ENCODE peak calls at places on chromosomes 12 and 14, in five cellular contexts. R is PC-3, K is neural progenitor cell, M is GM23338, P is GM23248. E is an unnamed sample.

GRCh38 chr14:54344445-54344844 is 52.4 kb upstream of the CDKN3 start:
- DNase-seq in K (no peak), P (no peak), R (no peak), M (no peak), E (no peak)

GRCh38 chr12:105092336-105092735 is 8.1 kb upstream of the ALDH1L2 start:
- DNase-seq in K (peak; percentile 29), P (no peak), R (peak; percentile 46), M (peak; percentile 97), E (no peak)

GRCh38 chr12:103680591-103681065 is 93.6 kb downstream of the STAB2 start:
- DNase-seq in M (no peak), P (peak; percentile 22), R (no peak), K (no peak), E (no peak)

GRCh38 chr14:57822081-57822480 is 43.8 kb downstream of the SLC35F4 start:
- DNase-seq in K (no peak), M (no peak), P (no peak), R (no peak), E (no peak)

GRCh38 chr14:91252901-91253794 is 8.6 kb upstream of the GPR68 start:
- DNase-seq in M (peak; percentile 88), P (peak; percentile 70), R (peak; percentile 33), K (peak; percentile 84), E (peak; percentile 40)

GRCh38 chr12:123237646-123238329 is 4.6 kb downstream of the MTRFR start:
- DNase-seq in R (peak; percentile 89), P (peak; percentile 87), M (peak; percentile 79), K (peak; percentile 53), E (peak; percentile 71)

GRCh38 chr12:52195065-52195730 is 3.4 kb upstream of the KRT80 start:
- DNase-seq in R (peak; percentile 44), M (no peak), P (no peak), K (peak; percentile 65), E (no peak)

GRCh38 chr14:51849095-51849494 is 11.3 kb upstream of the GNG2 start:
- DNase-seq in P (peak; percentile 76), R (peak; percentile 52), K (no peak), M (no peak), E (no peak)

GRCh38 chr12:40921563-40922163 is 229.4 kb downstream of the CNTN1 start:
- DNase-seq in P (peak; percentile 51), R (peak; percentile 60), K (peak; percentile 33), M (peak; percentile 56), E (peak; percentile 37)

GRCh38 chr14:59325906-59326305 is 137.4 kb downstream of the DAAM1 start:
- DNase-seq in R (no peak), P (peak; percentile 72), M (no peak), K (no peak), E (no peak)

GRCh38 chr12:116502141-116502725 is 56.9 kb upstream of the MAP1LC3B2 start:
- DNase-seq in R (no peak), P (no peak), M (no peak), K (no peak), E (no peak)

DNA sequence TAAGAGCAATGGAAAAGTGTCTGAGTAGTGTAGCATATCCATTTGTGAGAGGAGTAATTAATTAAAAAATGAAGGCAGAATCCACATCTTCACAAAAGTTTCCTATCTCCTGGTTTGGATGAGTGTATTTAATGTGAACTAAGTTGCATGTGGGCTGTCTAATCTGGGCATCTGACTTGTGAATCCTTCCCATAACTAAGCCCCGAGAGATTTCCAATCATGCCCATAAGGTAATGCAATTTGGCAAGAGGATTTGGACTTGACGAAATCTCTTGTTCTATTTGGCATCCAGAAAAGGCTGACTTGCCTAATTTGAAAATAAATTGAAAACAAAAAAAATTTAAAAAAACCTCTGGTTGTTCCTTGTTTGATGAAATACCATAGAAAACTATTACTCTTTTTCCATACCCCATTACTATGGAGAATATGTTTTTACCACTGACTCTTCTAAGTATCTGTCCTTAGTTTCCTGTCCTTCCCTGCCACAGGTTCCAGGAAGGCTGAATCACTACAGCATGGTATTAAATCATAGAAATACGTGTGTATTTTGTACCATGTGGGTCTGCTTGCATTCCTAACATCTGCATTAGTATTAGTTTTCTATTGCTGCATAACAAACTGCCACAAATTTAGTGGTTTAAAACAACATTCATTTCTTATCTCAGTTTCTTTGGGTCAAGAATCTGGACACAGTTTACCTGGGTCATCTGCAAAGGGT is 48.4 kb downstream of the ETV6 start:
- DNase-seq in K (no peak), M (no peak), P (peak; percentile 90), R (peak; percentile 43), E (no peak)
- TF ChIP-seq EZH2phosphoT487 in K (no peak), M (no peak), P (no peak), R (no peak), E (no peak)

DNA sequence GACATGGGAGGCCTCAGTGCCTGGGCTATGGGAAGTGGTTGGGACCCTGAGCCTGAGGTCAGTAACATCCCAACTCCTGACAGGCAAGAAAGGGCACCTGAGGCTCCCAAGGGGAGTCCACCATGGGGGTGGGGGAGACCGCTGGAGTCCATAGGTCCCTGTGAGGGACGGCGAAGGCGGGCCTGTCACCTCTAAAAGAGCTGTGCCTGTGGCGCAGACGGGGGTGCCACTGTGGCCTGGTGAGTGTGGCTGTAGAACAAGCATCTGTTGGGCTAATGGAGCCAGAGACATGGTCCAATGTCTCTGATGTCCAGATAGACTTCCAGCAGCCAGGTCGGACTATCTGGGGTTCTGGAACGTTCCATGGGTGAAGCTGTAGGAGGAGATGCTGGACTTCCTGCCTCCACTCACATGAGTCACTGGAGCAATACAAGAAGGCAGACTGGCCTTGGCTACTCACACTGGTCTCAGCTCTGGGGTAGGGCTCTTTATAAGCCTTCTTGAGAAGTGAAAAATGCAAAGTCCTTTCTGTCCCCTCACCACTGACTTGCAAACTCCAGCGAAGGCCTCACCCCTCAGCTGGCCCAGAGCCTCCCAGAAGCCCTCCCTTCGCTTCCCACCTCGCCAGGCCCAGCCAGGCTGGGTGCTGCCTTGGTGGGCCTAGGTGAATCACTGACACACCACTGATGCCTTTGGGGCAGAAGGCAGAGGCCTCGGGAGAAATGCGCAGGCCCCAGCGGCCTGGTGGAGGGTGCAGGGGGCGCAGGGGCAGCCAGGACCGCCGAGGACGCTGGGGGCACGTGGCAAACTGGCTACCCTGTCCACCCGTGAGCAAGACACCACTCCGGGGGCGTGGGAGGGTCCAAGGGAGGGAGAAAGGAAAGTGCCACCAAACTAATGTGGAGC is 1.1 kb upstream of the TRAF3 start:
- DNase-seq in P (peak; percentile 90), M (peak; percentile 40), R (peak; percentile 61), K (no peak), E (no peak)
- H3K27ac ChIP-seq in P (peak overlapping the region; percentile 61), M (no peak overlapping the region), R (peak overlapping the region; percentile 39), K (no peak overlapping the region), E (no peak overlapping the region)

DNA sequence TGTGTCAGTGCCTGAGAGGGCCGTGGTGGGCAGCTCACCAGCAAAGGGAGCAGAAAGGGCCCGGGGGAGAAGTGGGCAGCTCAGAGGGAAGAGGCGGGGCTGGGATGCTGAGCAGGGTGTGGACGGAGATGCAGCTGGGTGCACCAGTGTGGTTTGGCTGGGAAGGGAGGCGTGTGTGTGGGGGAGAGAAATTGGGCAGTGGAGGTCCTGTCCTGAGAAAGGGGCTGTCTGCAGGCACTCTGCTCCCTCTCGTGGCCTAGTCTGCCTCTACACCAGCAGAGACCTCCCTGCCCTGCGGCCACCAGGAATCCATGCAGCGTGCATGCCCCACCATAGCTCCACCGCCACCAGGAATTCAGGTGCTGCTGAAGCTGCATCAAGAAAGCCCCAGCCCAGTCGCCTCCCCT is 6.4 kb downstream of the TMEM121 start:
- DNase-seq in P (peak; percentile 56), R (no peak), K (peak; percentile 45), M (peak; percentile 8), E (peak; percentile 74)
- H3K4me1 ChIP-seq in P (no peaks in the 10 kb centered on the region), R (peaks cover 13% of the 10 kb centered on the region), K (no peaks in the 10 kb centered on the region), M (no peaks in the 10 kb centered on the region), E (peaks cover 46% of the 10 kb centered on the region)

DNA sequence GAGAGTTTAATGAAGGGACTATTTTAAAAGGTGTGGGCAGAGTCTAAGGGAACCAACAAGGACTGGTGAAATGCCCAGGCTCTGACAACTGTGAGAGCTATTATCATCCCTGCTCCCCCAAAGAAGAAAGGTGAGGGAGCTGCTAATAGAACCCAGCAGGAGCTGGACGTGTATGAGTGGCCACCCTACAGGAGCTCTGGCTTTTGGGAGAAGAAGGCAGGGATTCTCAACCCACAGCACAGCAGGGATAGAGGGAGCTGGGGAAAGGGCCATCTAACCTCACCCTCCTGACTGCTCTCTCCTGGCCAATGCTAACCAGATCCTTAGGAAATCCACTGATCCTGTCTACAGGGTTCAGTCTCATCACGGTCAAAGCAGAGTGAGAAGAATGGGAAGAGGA is 57.1 kb downstream of the GRIN2B start:
- DNase-seq in R (no peak), K (no peak), M (no peak), P (no peak), E (no peak)
- TF ChIP-seq EZH2phosphoT487 in R (no peak), K (no peak), M (no peak), P (no peak), E (no peak)

DNA sequence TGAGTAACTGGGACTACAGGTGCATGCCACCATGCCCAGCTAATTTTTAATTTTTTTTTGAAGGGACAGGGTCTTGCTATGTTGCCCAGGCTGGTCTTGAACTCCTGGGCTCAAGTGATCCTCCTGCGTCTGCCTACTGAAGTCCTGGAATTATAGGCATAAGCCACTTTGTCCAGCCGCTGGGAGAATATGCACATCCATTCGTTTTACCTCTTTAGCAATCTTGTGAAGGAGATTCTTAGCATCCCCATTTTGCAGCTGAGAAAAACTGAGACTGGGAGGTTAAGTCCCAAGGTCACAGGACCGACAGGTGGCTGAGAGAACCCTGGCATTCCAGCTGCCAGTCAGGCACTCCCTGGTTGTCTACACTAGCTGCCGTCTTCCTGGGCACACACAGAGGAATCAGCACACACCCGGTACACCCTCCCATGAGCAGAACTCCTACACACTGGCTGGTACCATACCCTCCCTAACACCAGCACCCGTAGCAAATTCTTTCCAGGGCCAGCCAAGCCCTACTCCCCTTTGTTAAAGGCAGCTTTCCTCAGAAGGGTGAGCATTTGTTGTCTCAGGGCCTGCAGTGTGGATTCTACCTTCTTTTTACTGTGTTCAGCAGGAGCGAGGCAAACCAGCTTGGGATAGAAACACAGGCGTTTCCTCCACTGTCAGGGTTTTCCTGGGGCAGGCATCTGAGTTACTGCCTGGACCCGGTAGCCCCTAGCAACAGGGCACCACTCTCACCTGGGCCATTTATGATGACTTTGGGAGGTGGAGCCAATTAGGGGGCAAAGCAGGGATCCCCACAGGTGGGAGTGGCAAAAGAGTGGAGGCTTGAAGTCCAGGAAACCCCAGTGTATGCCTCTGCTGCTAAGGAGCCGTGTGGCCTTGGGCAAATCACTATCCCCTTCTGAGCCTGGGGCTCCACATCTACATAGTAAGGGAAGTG is 70.2 kb downstream of the IRF2BPL start:
- DNase-seq in M (peak; percentile 44), R (no peak), K (no peak), P (no peak), E (no peak)
- H3K27ac ChIP-seq in M (peak overlapping the region; percentile 98), R (peak overlapping the region; percentile 35), K (no peak overlapping the region), P (peak overlapping the region; percentile 39), E (no peak overlapping the region)

DNA sequence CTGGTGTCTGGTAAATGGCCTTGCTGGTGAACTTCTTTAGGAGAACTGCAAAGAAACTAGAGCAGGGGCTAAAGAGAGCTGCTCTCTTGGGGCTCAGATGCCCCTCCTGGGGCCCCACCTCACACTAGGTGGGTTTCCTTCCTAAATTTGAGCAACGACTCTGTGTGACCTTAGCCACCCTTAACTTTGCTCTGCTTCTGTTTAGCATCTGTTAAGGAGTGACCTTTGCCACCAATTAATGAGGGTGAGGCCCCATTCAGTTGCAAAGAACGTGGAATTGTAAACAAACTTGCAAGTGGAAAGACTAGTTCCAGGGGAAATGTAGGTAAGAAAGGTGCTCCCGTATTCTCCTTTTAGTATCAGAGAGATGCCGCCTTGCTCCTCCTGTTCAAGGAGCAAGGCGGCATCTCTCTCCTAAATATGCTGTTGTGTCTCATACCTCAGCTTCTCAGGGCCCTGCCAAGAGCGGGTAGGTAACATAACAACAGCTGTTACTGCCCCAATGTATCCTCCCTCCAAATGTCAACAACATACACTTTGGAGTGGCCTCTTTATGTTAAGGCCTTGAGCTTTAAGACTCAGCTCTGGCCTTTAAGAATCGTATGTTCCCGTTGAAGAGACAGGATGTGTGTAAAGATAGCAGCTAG is 77.6 kb upstream of the FUT8 start:
- DNase-seq in M (peak; percentile 89), R (peak; percentile 83), K (peak; percentile 3), P (no peak), E (peak; percentile 40)
- H3K4me1 ChIP-seq in M (peaks cover 29% of the 10 kb centered on the region), R (peaks cover 38% of the 10 kb centered on the region), K (peaks cover 12% of the 10 kb centered on the region), P (peaks cover 53% of the 10 kb centered on the region), E (peaks cover 71% of the 10 kb centered on the region)

GRCh38 chr12:50181691-50182090 is 14.5 kb upstream of the CERS5 start:
- DNase-seq in K (no peak), P (no peak), R (no peak), M (no peak), E (no peak)
- TF ChIP-seq EZH2phosphoT487 in K (no peak), P (no peak), R (no peak), M (no peak), E (no peak)